ENCODE peak calls at places on chromosomes 4 and X, in four cellular contexts. O is hepatocyte, H is SJCRH30, T is tibial artery. C is an unnamed sample.

GRCh38 chrX:50838820-50839600 is 25.0 kb upstream of the SHROOM4 start:
- DNase-seq in O (no peak), H (peak; percentile 65), T (no peak), C (peak; percentile 8)

GRCh38 chrX:102934624-102935023 is 2.4 kb upstream of the RAB40AL start:
- DNase-seq in O (peak; percentile 12), H (peak; percentile 43), T (no peak), C (peak; percentile 63)

GRCh38 chr4:94032754-94033153 is 174.9 kb upstream of the SMARCAD1 start:
- DNase-seq in O (no peak), H (peak; percentile 83), T (no peak), C (no peak)

GRCh38 chr4:13492752-13493151 is 8.6 kb upstream of the RAB28 start:
- DNase-seq in O (no peak), H (no peak), T (no peak), C (no peak)

GRCh38 chr4:146638801-146639351 is at the start of gene POU4F2:
- DNase-seq in O (peak; percentile 27), H (peak; percentile 42), T (no peak), C (no peak)

GRCh38 chr4:74474345-74475099 is 29.6 kb downstream of the AREG start:
- DNase-seq in O (no peak), H (no peak), T (no peak), C (no peak)

GRCh38 chrX:45758738-45759397 is 558.2 kb upstream of the DIPK2B start:
- DNase-seq in O (no peak), H (no peak), T (no peak), C (no peak)

GRCh38 chrX:74286950-74287349 is 17.0 kb upstream of the ZCCHC13 start:
- DNase-seq in O (no peak), H (peak; percentile 65), T (no peak), C (no peak)

GRCh38 chr4:6332042-6332668 is 62.5 kb downstream of the WFS1 start:
- DNase-seq in O (no peak), H (peak; percentile 59), T (no peak), C (peak; percentile 19)

GRCh38 chr4:87192155-87192919 is 28.1 kb downstream of the KLHL8 start:
- DNase-seq in O (no peak), H (peak; percentile 17), T (no peak), C (no peak)

GRCh38 chr4:15457401-15458201 is 12.1 kb upstream of the CC2D2A start:
- DNase-seq in O (peak; percentile 70), H (peak; percentile 59), T (no peak), C (peak; percentile 55)

GRCh38 chr4:82975792-82976191 is 34.8 kb downstream of the LIN54 start:
- DNase-seq in O (no peak), H (no peak), T (no peak), C (no peak)

GRCh38 chrX:69285401-69285871 is 120.2 kb upstream of the PJA1 start:
- DNase-seq in O (peak; percentile 25), H (peak; percentile 49), T (no peak), C (peak; percentile 70)

DNA sequence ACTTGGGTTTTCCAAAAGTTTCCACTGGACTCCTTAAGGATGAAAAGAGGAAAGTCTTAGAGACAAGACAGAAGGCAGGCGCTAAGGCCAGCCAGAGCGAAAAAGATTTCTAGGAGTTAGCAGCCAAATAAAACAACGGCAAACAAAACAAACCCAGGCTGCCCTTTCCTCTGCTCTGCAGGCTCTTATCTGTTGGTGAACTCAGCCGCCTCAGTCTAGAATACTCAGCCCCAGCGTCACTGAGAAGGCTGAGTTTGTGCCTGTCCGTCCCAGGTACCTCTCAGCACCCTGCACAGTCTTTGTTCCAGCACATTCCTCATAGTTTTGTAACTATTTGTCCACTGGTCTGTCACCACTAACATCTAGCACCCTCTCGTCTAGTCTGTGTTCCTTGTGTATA is 75.6 kb upstream of the FAM9C start:
- DNase-seq in O (peak; percentile 85), H (no peak), T (peak; percentile 67), C (no peak)
- H3K4me1 ChIP-seq in O (peaks cover 36% of the 10 kb centered on the region), H (peaks cover 5% of the 10 kb centered on the region), T (peaks cover 7% of the 10 kb centered on the region), C (peaks cover 4% of the 10 kb centered on the region)

GRCh38 chr4:16731776-16732380 is 166.6 kb downstream of the LDB2 start:
- DNase-seq in O (no peak), H (no peak), T (no peak), C (peak; percentile 92)

GRCh38 chr4:16729361-16729760 is 169.1 kb downstream of the LDB2 start:
- DNase-seq in O (no peak), H (no peak), T (no peak), C (peak; percentile 98)

GRCh38 chr4:16730522-16730921 is 167.9 kb downstream of the LDB2 start:
- DNase-seq in O (no peak), H (no peak), T (no peak), C (no peak)

GRCh38 chr4:16725252-16725651 is 173.2 kb downstream of the LDB2 start:
- DNase-seq in O (no peak), H (no peak), T (no peak), C (no peak)

GRCh38 chr4:16727218-16727617 is 171.2 kb downstream of the LDB2 start:
- DNase-seq in O (no peak), H (no peak), T (no peak), C (no peak)
- H3K4me3 ChIP-seq in O (no peak overlapping the region), H (no peak overlapping the region), T (no peak overlapping the region), C (no peak overlapping the region)

DNA sequence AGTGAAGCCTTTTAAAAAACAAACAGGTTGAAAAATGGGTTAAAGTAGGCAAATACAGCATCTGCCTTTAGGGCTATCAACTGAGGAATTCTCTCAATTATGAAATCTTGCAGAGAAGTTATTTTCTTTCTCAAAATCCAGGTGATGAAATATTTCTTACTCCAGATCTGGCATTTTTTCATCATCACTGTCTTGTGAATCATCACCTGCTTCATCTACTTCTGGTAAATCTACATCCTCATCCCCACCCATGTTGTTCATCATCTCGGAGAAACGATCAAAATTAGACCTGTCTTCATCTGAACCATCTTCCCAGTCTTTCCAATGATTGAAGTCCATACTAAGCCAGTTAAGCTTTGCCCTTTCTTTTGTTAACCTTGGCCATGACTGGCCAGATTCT is 33.3 kb upstream of the HPF1 start:
- DNase-seq in O (no peak), H (no peak), T (no peak), C (no peak)
- H3K27me3 ChIP-seq in O (peaks cover 38% of the 10 kb centered on the region), H (no peaks in the 10 kb centered on the region), T (peaks cover 26% of the 10 kb centered on the region), C (peaks cover 18% of the 10 kb centered on the region)

GRCh38 chr4:8200302-8200975 is 1.3 kb downstream of the SH3TC1 start:
- DNase-seq in O (peak; percentile 80), H (peak; percentile 70), T (no peak), C (no peak)
- H3K4me1 ChIP-seq in O (peaks cover 61% of the 10 kb centered on the region), H (peaks cover 17% of the 10 kb centered on the region), T (peaks cover 24% of the 10 kb centered on the region), C (no peaks in the 10 kb centered on the region)

GRCh38 chrX:150982786-150983525 is at the start of gene HMGB3:
- DNase-seq in O (peak; percentile 93), H (peak; percentile 93), T (peak; percentile 76), C (peak; percentile 98)
- H3K4me3 ChIP-seq in O (peak within 1 kb of the TSS; percentile 70), H (peak within 1 kb of the TSS; percentile 83), T (peak within 1 kb of the TSS; percentile 52), C (peak within 1 kb of the TSS; percentile 55)

C was measured in HAP-1.